ENCODE peak calls at places on chromosomes 16 and 17, in ten cellular contexts. L is HTR-8/SVneo; G is activated T-cell treated with anti-CD3 and anti-CD28 coated beads for 1 hour; F is BJ; Y is KG1; E is activated CD8-positive, alpha-beta memory T cell treated with anti-CD3 and anti-CD28 coated beads, Interleukin-2, amount 50 U/mL, for 4 hours; O is HS-5; K is ELR; J is SW480; C is tibial artery. H is an unnamed sample.

GRCh38 chr17:44354582-44355309 is 8.9 kb downstream of the FAM171A2 start:
- DNase-seq in L (no peak), G (peak), F (no peak), Y (no peak), E (peak), O (no peak), K (no peak), J (no peak), C (no peak), H (no peak)

GRCh38 chr17:41730479-41730878 is 4.0 kb downstream of the HAP1 start:
- DNase-seq in L (no peak), G (no peak), F (no peak), Y (no peak), E (no peak), O (no peak), K (no peak), J (no peak), C (no peak), H (no peak)

GRCh38 chr17:20009302-20010098 is at the start of gene SPECC1:
- DNase-seq in L (peak), G (peak), F (no peak), Y (no peak), E (peak), O (peak), K (peak), J (peak), C (peak), H (no peak)

GRCh38 chr17:30551666-30552339 is 74.6 kb downstream of the GOSR1 start:
- DNase-seq in L (no peak), G (no peak), F (no peak), Y (no peak), E (no peak), O (no peak), K (no peak), J (no peak), C (no peak), H (no peak)

GRCh38 chr17:82775033-82775823 is 23.4 kb downstream of the TBCD start:
- DNase-seq in L (peak), G (peak), F (no peak), Y (no peak), E (peak), O (no peak), K (peak), J (no peak), C (no peak), H (no peak)

GRCh38 chr16:67438824-67439393 is 8.0 kb downstream of the HSD11B2 start:
- DNase-seq in L (no peak), G (no peak), F (no peak), Y (no peak), E (no peak), O (no peak), K (no peak), J (no peak), C (no peak), H (no peak)

GRCh38 chr17:35630530-35631148 is 43.5 kb downstream of the AP2B1 start:
- DNase-seq in L (peak), G (no peak), F (peak), Y (no peak), E (no peak), O (peak), K (peak), J (peak), C (no peak), H (peak)

GRCh38 chr17:35700157-35700556 is 31.3 kb upstream of the RASL10B start:
- DNase-seq in L (no peak), G (no peak), F (no peak), Y (no peak), E (no peak), O (no peak), K (peak), J (no peak), C (no peak), H (no peak)

GRCh38 chr16:68389006-68389405 is 59.3 kb downstream of the SMPD3 start:
- DNase-seq in L (no peak), G (no peak), F (no peak), Y (no peak), E (no peak), O (no peak), K (no peak), J (no peak), C (no peak), H (no peak)

GRCh38 chr16:28241924-28242323 is 30.2 kb upstream of the XPO6 start:
- DNase-seq in L (no peak), G (no peak), F (no peak), Y (no peak), E (no peak), O (no peak), K (no peak), J (no peak), C (no peak), H (no peak)

GRCh38 chr16:64019339-64019738 is 1102.5 kb downstream of the CDH11 start:
- DNase-seq in L (no peak), G (no peak), F (no peak), Y (no peak), E (no peak), O (no peak), K (no peak), J (no peak), C (no peak), H (no peak)

GRCh38 chr17:57995076-57995956 is 7.3 kb upstream of the VEZF1 start:
- DNase-seq in L (peak), G (peak), F (no peak), Y (no peak), E (peak), O (no peak), K (peak), J (peak), C (peak), H (peak)

GRCh38 chr17:40915721-40916256 is 21.7 kb downstream of the KRT23 start:
- DNase-seq in L (no peak), G (no peak), F (peak), Y (no peak), E (no peak), O (no peak), K (peak), J (peak), C (no peak), H (peak)

GRCh38 chr17:48539177-48539576 is 5.7 kb downstream of the HOXB2 start:
- DNase-seq in L (peak), G (no peak), F (peak), Y (no peak), E (no peak), O (no peak), K (peak), J (peak), C (no peak), H (no peak)

GRCh38 chr16:1825864-1826690 is 548 bp downstream of the HAGH start:
- DNase-seq in L (peak), G (peak), F (no peak), Y (peak), E (peak), O (no peak), K (peak), J (peak), C (peak), H (no peak)

GRCh38 chr17:79838541-79839274 is 532 bp downstream of the CBX4 start:
- DNase-seq in L (peak), G (peak), F (no peak), Y (peak), E (peak), O (no peak), K (peak), J (peak), C (no peak), H (no peak)

GRCh38 chr17:41799366-41799765 is 12.4 kb downstream of the P3H4 start:
- DNase-seq in L (no peak), G (no peak), F (no peak), Y (no peak), E (no peak), O (no peak), K (no peak), J (peak), C (no peak), H (no peak)

GRCh38 chr17:17750881-17751280 is 69.6 kb downstream of the RAI1 start:
- DNase-seq in L (no peak), G (no peak), F (no peak), Y (peak), E (no peak), O (no peak), K (no peak), J (no peak), C (no peak), H (no peak)

GRCh38 chr17:48625502-48626201 is 506 bp downstream of the HOXB9 start:
- DNase-seq in L (peak), G (no peak), F (no peak), Y (no peak), E (peak), O (no peak), K (no peak), J (peak), C (no peak), H (no peak)

GRCh38 chr16:70522216-70523000 is 946 bp downstream of the COG4 start:
- DNase-seq in L (no peak), G (no peak), F (no peak), Y (no peak), E (no peak), O (no peak), K (peak), J (no peak), C (no peak), H (no peak)

H was measured in GM04503.